ENCODE peak calls at places on chromosome 2, in five cellular contexts. A is iris pigment epithelial cell, J is HEK293T, L is NCI-H2081, D is WERI-Rb-1. B is an unnamed sample.

GRCh38 chr2:36857713-36858112 is 108.6 kb downstream of the STRN start:
- DNase-seq in J (no peak), A (no peak), D (no peak), L (no peak), B (no peak)

GRCh38 chr2:216426166-216426777 is 14.0 kb downstream of the SMARCAL1 start:
- DNase-seq in D (no peak), L (no peak), A (no peak), J (no peak), B (no peak)

GRCh38 chr2:55056024-55056521 is 5.8 kb upstream of the RTN4 start:
- DNase-seq in L (no peak), J (no peak), A (peak; percentile 68), D (no peak), B (no peak)

GRCh38 chr2:66526171-66526570 is 91.2 kb downstream of the MEIS1 start:
- DNase-seq in A (no peak), D (no peak), L (no peak), J (no peak), B (no peak)

GRCh38 chr2:8264981-8265380 is 416.9 kb upstream of the ID2 start:
- DNase-seq in A (no peak), D (no peak), L (no peak), J (no peak), B (no peak)

GRCh38 chr2:234674781-234675201 is 177.9 kb upstream of the ARL4C start:
- DNase-seq in L (no peak), D (no peak), A (peak; percentile 76), J (no peak), B (no peak)

GRCh38 chr2:177881001-177881748 is 191.4 kb downstream of the PDE11A start:
- DNase-seq in D (no peak), A (no peak), J (no peak), L (no peak), B (no peak)

GRCh38 chr2:8922431-8922830 is 81.1 kb downstream of the MBOAT2 start:
- DNase-seq in A (peak; percentile 30), J (no peak), D (no peak), L (no peak), B (no peak)

GRCh38 chr2:119809329-119810038 is 49.8 kb downstream of the PTPN4 start:
- DNase-seq in L (no peak), D (no peak), A (peak; percentile 94), J (no peak), B (no peak)

GRCh38 chr2:85253890-85254289 is 73.9 kb downstream of the TGOLN2 start:
- DNase-seq in A (no peak), L (no peak), J (no peak), D (peak; percentile 59), B (no peak)

GRCh38 chr2:47699533-47700215 is 83.3 kb upstream of the MSH6 start:
- DNase-seq in A (no peak), L (no peak), J (no peak), D (no peak), B (no peak)

GRCh38 chr2:190959911-190960788 is 53.8 kb downstream of the STAT1 start:
- DNase-seq in A (peak; percentile 69), L (no peak), D (no peak), J (no peak), B (no peak)

GRCh38 chr2:20525041-20526035 is 78.5 kb downstream of the RHOB start:
- DNase-seq in L (no peak), A (peak; percentile 58), J (no peak), D (no peak), B (no peak)

GRCh38 chr2:240952496-240953246 is 45.7 kb upstream of the SNED1 start:
- DNase-seq in D (no peak), J (no peak), A (no peak), L (no peak), B (no peak)

GRCh38 chr2:219026946-219027345 is 14.4 kb downstream of the CFAP65 start:
- DNase-seq in D (no peak), L (no peak), A (no peak), J (no peak), B (no peak)

GRCh38 chr2:100887713-100888112 is 67.8 kb downstream of the NPAS2 start:
- DNase-seq in D (no peak), J (no peak), L (no peak), A (no peak), B (no peak)

GRCh38 chr2:200765995-200766660 is 45.6 kb upstream of the BZW1 start:
- DNase-seq in L (peak; percentile 40), D (no peak), J (no peak), A (no peak), B (no peak)

GRCh38 chr2:57959380-57959779 is 87.2 kb upstream of the VRK2 start:
- DNase-seq in L (peak; percentile 71), J (no peak), D (peak; percentile 81), A (no peak), B (no peak)

GRCh38 chr2:215870088-215870490 is 143.3 kb downstream of the MREG start:
- DNase-seq in J (no peak), L (no peak), D (no peak), A (peak; percentile 83), B (no peak)

GRCh38 chr2:5782103-5782502 is 89.9 kb downstream of the SOX11 start:
- DNase-seq in J (no peak), L (no peak), D (no peak), A (no peak), B (no peak)

GRCh38 chr2:28951910-28952805 is 28.9 kb upstream of the TOGARAM2 start:
- DNase-seq in A (peak; percentile 95), D (no peak), J (no peak), L (no peak), B (no peak)

GRCh38 chr2:9714630-9715214 is 83.9 kb upstream of the YWHAQ start:
- DNase-seq in J (no peak), L (no peak), A (no peak), D (no peak), B (peak; percentile 9)

GRCh38 chr2:234911271-234911670 is 40.5 kb upstream of the SH3BP4 start:
- DNase-seq in D (no peak), L (no peak), J (no peak), A (peak; percentile 63), B (no peak)

GRCh38 chr2:101942846-101943245 is 48.9 kb upstream of the IL1R2 start:
- DNase-seq in J (no peak), A (no peak), D (no peak), L (no peak), B (no peak)

GRCh38 chr2:231929961-231930600 is 3.9 kb upstream of the NPPC start:
- DNase-seq in D (peak; percentile 74), J (peak; percentile 70), L (no peak), A (no peak), B (no peak)

GRCh38 chr2:85753525-85754312 is at the start of gene ATOH8:
- DNase-seq in A (peak; percentile 83), D (peak; percentile 58), L (peak; percentile 69), J (peak; percentile 48), B (peak; percentile 64)

GRCh38 chr2:172986040-172986439 is 89.6 kb upstream of the MAP3K20 start:
- DNase-seq in J (no peak), D (no peak), A (peak; percentile 25), L (no peak), B (no peak)

GRCh38 chr2:98476192-98476868 is 31.7 kb downstream of the INPP4A start:
- DNase-seq in D (no peak), A (peak; percentile 47), L (peak; percentile 75), J (no peak), B (peak; percentile 59)

GRCh38 chr2:135903650-135904049 is 27.4 kb upstream of the MCM6 start:
- DNase-seq in J (no peak), A (no peak), D (no peak), L (no peak), B (peak; percentile 50)

GRCh38 chr2:150695441-150696135 is 208.1 kb upstream of the RND3 start:
- DNase-seq in J (no peak), D (no peak), A (no peak), L (no peak), B (no peak)

GRCh38 chr2:30981519-30981918 is 156.7 kb downstream of the GALNT14 start:
- DNase-seq in A (no peak), D (no peak), J (no peak), L (no peak), B (no peak)

GRCh38 chr2:68108116-68108515 is 45.3 kb upstream of the C1D start:
- DNase-seq in J (no peak), A (no peak), D (no peak), L (no peak), B (no peak)

GRCh38 chr2:54041135-54041534 is 70.3 kb upstream of the PSME4 start:
- DNase-seq in A (no peak), D (no peak), L (no peak), J (no peak), B (no peak)

GRCh38 chr2:170157025-170157684 is 20.8 kb upstream of the MYO3B start:
- DNase-seq in L (no peak), J (no peak), A (peak; percentile 80), D (no peak), B (no peak)

GRCh38 chr2:60319031-60319547 is 234.4 kb downstream of the BCL11A start:
- DNase-seq in L (no peak), A (no peak), D (no peak), J (no peak), B (no peak)

B was measured in NCI-H524.